ENCODE peak calls at places on chromosomes 12 and 14, in seven cellular contexts. One of them, this sample, is unnamed.

GRCh38 chr12:119665164-119665929 is 2.6 kb upstream of the PRKAB1 start:
- DNase-seq in upper lobe of left lung: no peak
- DNase-seq in A549: no peak
- DNase-seq in tibial nerve: no peak
- DNase-seq in stomach: no peak
- DNase-seq in esophagus squamous epithelium: no peak
- DNase-seq in GM12878: no peak
- DNase-seq in this sample: peak

GRCh38 chr14:105445901-105446845 is 26.5 kb downstream of the MTA1 start:
- DNase-seq in stomach: no peak
- DNase-seq in esophagus squamous epithelium: no peak
- DNase-seq in GM12878: no peak
- DNase-seq in upper lobe of left lung: no peak
- DNase-seq in tibial nerve: no peak
- DNase-seq in A549: no peak
- DNase-seq in this sample: no peak

GRCh38 chr12:3119192-3119744 is 42.1 kb downstream of the TSPAN9 start:
- DNase-seq in tibial nerve: no peak
- DNase-seq in upper lobe of left lung: no peak
- DNase-seq in esophagus squamous epithelium: no peak
- DNase-seq in A549: no peak
- DNase-seq in GM12878: no peak
- DNase-seq in stomach: no peak
- DNase-seq in this sample: no peak

GRCh38 chr14:50786821-50787464 is 44.0 kb downstream of the NIN start:
- DNase-seq in tibial nerve: no peak
- DNase-seq in A549: no peak
- DNase-seq in stomach: no peak
- DNase-seq in esophagus squamous epithelium: no peak
- DNase-seq in GM12878: no peak
- DNase-seq in upper lobe of left lung: no peak
- DNase-seq in this sample: no peak

GRCh38 chr12:40058721-40059190 is 47.1 kb downstream of the SLC2A13 start:
- DNase-seq in GM12878: no peak
- DNase-seq in A549: no peak
- DNase-seq in stomach: no peak
- DNase-seq in upper lobe of left lung: no peak
- DNase-seq in esophagus squamous epithelium: no peak
- DNase-seq in tibial nerve: no peak
- DNase-seq in this sample: no peak

GRCh38 chr12:51852404-51853137 is 4.1 kb upstream of the FIGNL2 start:
- DNase-seq in upper lobe of left lung: no peak
- DNase-seq in tibial nerve: no peak
- DNase-seq in stomach: no peak
- DNase-seq in A549: no peak
- DNase-seq in esophagus squamous epithelium: no peak
- DNase-seq in GM12878: no peak
- DNase-seq in this sample: no peak

GRCh38 chr14:77923131-77923933 is 123.4 kb downstream of the ADCK1 start:
- DNase-seq in A549: no peak
- DNase-seq in esophagus squamous epithelium: no peak
- DNase-seq in upper lobe of left lung: no peak
- DNase-seq in stomach: no peak
- DNase-seq in tibial nerve: no peak
- DNase-seq in GM12878: no peak
- DNase-seq in this sample: no peak

GRCh38 chr12:89571481-89572190 is 45.8 kb upstream of the POC1B start:
- DNase-seq in upper lobe of left lung: no peak
- DNase-seq in GM12878: no peak
- DNase-seq in esophagus squamous epithelium: no peak
- DNase-seq in stomach: no peak
- DNase-seq in tibial nerve: no peak
- DNase-seq in A549: no peak
- DNase-seq in this sample: no peak

GRCh38 chr12:95258146-95258545 is 40.5 kb downstream of the VEZT start:
- DNase-seq in upper lobe of left lung: no peak
- DNase-seq in tibial nerve: no peak
- DNase-seq in esophagus squamous epithelium: no peak
- DNase-seq in A549: no peak
- DNase-seq in stomach: no peak
- DNase-seq in GM12878: no peak
- DNase-seq in this sample: no peak

GRCh38 chr12:38110026-38110699 is 206.4 kb upstream of the ALG10B start:
- DNase-seq in upper lobe of left lung: no peak
- DNase-seq in GM12878: no peak
- DNase-seq in stomach: no peak
- DNase-seq in tibial nerve: no peak
- DNase-seq in A549: no peak
- DNase-seq in esophagus squamous epithelium: no peak
- DNase-seq in this sample: no peak

GRCh38 chr12:66137937-66138336 is 7.4 kb upstream of the LLPH start:
- DNase-seq in upper lobe of left lung: no peak
- DNase-seq in esophagus squamous epithelium: no peak
- DNase-seq in A549: no peak
- DNase-seq in tibial nerve: no peak
- DNase-seq in GM12878: no peak
- DNase-seq in stomach: no peak
- DNase-seq in this sample: no peak

GRCh38 chr14:91067186-91067585 is 6.7 kb upstream of the RPS6KA5 start:
- DNase-seq in tibial nerve: no peak
- DNase-seq in upper lobe of left lung: no peak
- DNase-seq in esophagus squamous epithelium: no peak
- DNase-seq in GM12878: no peak
- DNase-seq in stomach: no peak
- DNase-seq in A549: no peak
- DNase-seq in this sample: no peak

GRCh38 chr12:12868836-12869235 is 22.5 kb upstream of the GPRC5A start:
- DNase-seq in upper lobe of left lung: no peak
- DNase-seq in tibial nerve: no peak
- DNase-seq in stomach: no peak
- DNase-seq in esophagus squamous epithelium: no peak
- DNase-seq in GM12878: no peak
- DNase-seq in A549: no peak
- DNase-seq in this sample: no peak

GRCh38 chr12:12872139-12872933 is 19.0 kb upstream of the GPRC5A start:
- DNase-seq in tibial nerve: no peak
- DNase-seq in A549: peak
- DNase-seq in stomach: peak
- DNase-seq in GM12878: no peak
- DNase-seq in upper lobe of left lung: peak
- DNase-seq in esophagus squamous epithelium: no peak
- DNase-seq in this sample: peak

GRCh38 chr12:12872934-12873275 is 18.5 kb upstream of the GPRC5A start:
- DNase-seq in esophagus squamous epithelium: no peak
- DNase-seq in A549: no peak
- DNase-seq in tibial nerve: no peak
- DNase-seq in GM12878: no peak
- DNase-seq in stomach: no peak
- DNase-seq in upper lobe of left lung: no peak
- DNase-seq in this sample: no peak

GRCh38 chr12:12871587-12872138 is 19.7 kb upstream of the GPRC5A start:
- DNase-seq in stomach: no peak
- DNase-seq in GM12878: no peak
- DNase-seq in esophagus squamous epithelium: no peak
- DNase-seq in upper lobe of left lung: no peak
- DNase-seq in tibial nerve: no peak
- DNase-seq in A549: no peak
- DNase-seq in this sample: no peak

DNA sequence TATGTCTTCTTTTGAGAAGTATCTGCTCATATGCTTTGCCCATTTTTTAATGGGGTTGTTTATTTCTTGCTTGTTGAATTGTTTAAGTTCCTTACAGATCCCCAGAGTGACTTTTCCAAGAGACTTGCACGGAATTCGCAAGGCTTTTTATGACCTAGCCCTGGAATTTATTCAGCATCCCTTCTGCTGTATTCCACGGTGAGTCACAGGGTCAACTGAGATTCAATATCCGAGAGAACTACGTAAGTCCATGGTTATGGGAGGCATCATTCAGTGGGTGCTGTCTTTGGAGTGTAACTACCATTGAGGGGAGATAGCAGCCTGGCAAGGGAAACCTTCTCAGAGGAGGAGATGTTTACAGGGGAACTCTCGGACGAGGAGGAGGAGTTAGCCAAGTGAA is 20.9 kb upstream of the GPRC5A start:
- DNase-seq in stomach: no peak
- DNase-seq in esophagus squamous epithelium: no peak
- DNase-seq in upper lobe of left lung: no peak
- DNase-seq in tibial nerve: no peak
- DNase-seq in GM12878: no peak
- DNase-seq in A549: peak
- DNase-seq in this sample: peak
- TF ChIP-seq POLR2A in stomach: no peak
- TF ChIP-seq POLR2A in esophagus squamous epithelium: no peak
- TF ChIP-seq POLR2A in upper lobe of left lung: no peak
- TF ChIP-seq POLR2A in tibial nerve: no peak
- TF ChIP-seq POLR2A in GM12878: no peak
- TF ChIP-seq POLR2A in A549: no peak
- TF ChIP-seq POLR2A in this sample: no peak

GRCh38 chr12:124517260-124518050 is 50.0 kb downstream of the NCOR2 start:
- DNase-seq in stomach: peak
- DNase-seq in tibial nerve: peak
- DNase-seq in esophagus squamous epithelium: no peak
- DNase-seq in GM12878: no peak
- DNase-seq in A549: peak
- DNase-seq in upper lobe of left lung: peak
- DNase-seq in this sample: peak
- H3K4me3 ChIP-seq in stomach: peak
- H3K4me3 ChIP-seq in tibial nerve: peak
- H3K4me3 ChIP-seq in esophagus squamous epithelium: peak
- H3K4me3 ChIP-seq in GM12878: no peak
- H3K4me3 ChIP-seq in A549: peak
- H3K4me3 ChIP-seq in upper lobe of left lung: peak
- H3K4me3 ChIP-seq in this sample: peak

GRCh38 chr14:96275182-96276112 is 19.4 kb downstream of the BDKRB1 start:
- DNase-seq in GM12878: peak
- DNase-seq in stomach: peak
- DNase-seq in tibial nerve: peak
- DNase-seq in esophagus squamous epithelium: no peak
- DNase-seq in upper lobe of left lung: peak
- DNase-seq in A549: peak
- DNase-seq in this sample: peak
- TF ChIP-seq POLR2A in GM12878: no peak
- TF ChIP-seq POLR2A in stomach: no peak
- TF ChIP-seq POLR2A in tibial nerve: no peak
- TF ChIP-seq POLR2A in esophagus squamous epithelium: no peak
- TF ChIP-seq POLR2A in upper lobe of left lung: no peak
- TF ChIP-seq POLR2A in A549: no peak
- TF ChIP-seq POLR2A in this sample: no peak

GRCh38 chr12:34602213-34602940 is 580.1 kb downstream of the ALG10 start:
- DNase-seq in stomach: no peak
- DNase-seq in tibial nerve: no peak
- DNase-seq in upper lobe of left lung: peak
- DNase-seq in GM12878: no peak
- DNase-seq in A549: no peak
- DNase-seq in esophagus squamous epithelium: no peak
- DNase-seq in this sample: no peak

GRCh38 chr12:34598851-34599529 is 576.7 kb downstream of the ALG10 start:
- DNase-seq in tibial nerve: no peak
- DNase-seq in A549: no peak
- DNase-seq in stomach: peak
- DNase-seq in upper lobe of left lung: peak
- DNase-seq in esophagus squamous epithelium: no peak
- DNase-seq in GM12878: no peak
- DNase-seq in this sample: no peak

GRCh38 chr12:34601689-34602088 is 579.4 kb downstream of the ALG10 start:
- DNase-seq in A549: no peak
- DNase-seq in esophagus squamous epithelium: no peak
- DNase-seq in tibial nerve: no peak
- DNase-seq in stomach: no peak
- DNase-seq in GM12878: no peak
- DNase-seq in upper lobe of left lung: no peak
- DNase-seq in this sample: no peak

GRCh38 chr12:34599530-34600513 is 577.5 kb downstream of the ALG10 start:
- DNase-seq in upper lobe of left lung: no peak
- DNase-seq in esophagus squamous epithelium: no peak
- DNase-seq in GM12878: no peak
- DNase-seq in stomach: no peak
- DNase-seq in A549: no peak
- DNase-seq in tibial nerve: no peak
- DNase-seq in this sample: no peak

GRCh38 chr12:34600592-34601462 is 578.5 kb downstream of the ALG10 start:
- DNase-seq in stomach: no peak
- DNase-seq in GM12878: no peak
- DNase-seq in A549: no peak
- DNase-seq in upper lobe of left lung: no peak
- DNase-seq in tibial nerve: no peak
- DNase-seq in esophagus squamous epithelium: no peak
- DNase-seq in this sample: peak
- H3K4me3 ChIP-seq in stomach: no peak
- H3K4me3 ChIP-seq in GM12878: no peak
- H3K4me3 ChIP-seq in A549: no peak
- H3K4me3 ChIP-seq in upper lobe of left lung: no peak
- H3K4me3 ChIP-seq in tibial nerve: no peak
- H3K4me3 ChIP-seq in esophagus squamous epithelium: no peak
- H3K4me3 ChIP-seq in this sample: no peak

DNA sequence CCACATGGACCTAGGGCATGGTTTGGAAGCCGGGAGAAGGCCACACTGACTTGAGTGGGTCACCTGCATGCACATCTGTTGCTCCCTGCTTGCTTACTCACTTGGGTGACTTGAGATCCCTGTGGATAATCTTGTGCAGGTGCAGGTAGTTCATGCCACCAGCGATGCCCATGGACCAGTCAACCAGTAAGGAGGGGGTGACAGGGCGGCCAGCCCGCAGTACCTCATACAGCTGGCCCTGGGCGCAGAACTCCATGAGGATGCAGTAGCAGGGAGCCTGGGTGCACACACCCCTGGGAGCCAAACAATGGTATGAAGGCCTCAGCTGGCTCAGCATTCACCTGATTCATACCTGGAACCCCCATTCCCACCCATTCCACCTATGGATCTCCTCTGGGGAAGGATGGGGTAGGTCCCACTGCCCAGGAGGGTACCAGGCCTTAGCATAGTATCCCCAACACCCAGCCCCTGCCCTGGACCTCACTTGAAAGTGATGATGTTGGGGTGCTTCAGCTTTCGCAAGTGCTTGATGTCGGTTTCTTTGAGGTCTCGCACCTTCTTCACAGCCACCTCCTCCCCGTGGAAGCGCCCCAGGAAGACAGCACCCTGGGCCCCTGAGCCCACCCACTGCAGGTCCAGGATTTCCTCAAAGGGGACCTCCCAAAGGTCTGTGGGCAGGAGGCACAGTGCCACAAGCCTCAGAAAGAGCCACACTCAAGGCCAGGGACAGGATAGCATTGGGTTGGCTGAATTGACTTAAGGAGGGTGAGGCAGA is 13.1 kb downstream of the MAP3K12 start:
- DNase-seq in A549: no peak
- DNase-seq in esophagus squamous epithelium: no peak
- DNase-seq in upper lobe of left lung: no peak
- DNase-seq in tibial nerve: no peak
- DNase-seq in GM12878: no peak
- DNase-seq in stomach: no peak
- DNase-seq in this sample: peak
- TF ChIP-seq POLR2A in A549: no peak
- TF ChIP-seq POLR2A in esophagus squamous epithelium: no peak
- TF ChIP-seq POLR2A in upper lobe of left lung: no peak
- TF ChIP-seq POLR2A in tibial nerve: no peak
- TF ChIP-seq POLR2A in GM12878: peak
- TF ChIP-seq POLR2A in stomach: no peak
- TF ChIP-seq POLR2A in this sample: no peak

GRCh38 chr14:67413806-67414769 is 2.1 kb upstream of the PLEK2 start:
- DNase-seq in A549: peak
- DNase-seq in stomach: no peak
- DNase-seq in esophagus squamous epithelium: no peak
- DNase-seq in tibial nerve: no peak
- DNase-seq in upper lobe of left lung: peak
- DNase-seq in GM12878: no peak
- DNase-seq in this sample: no peak
- H3K4me3 ChIP-seq in A549: no peak
- H3K4me3 ChIP-seq in stomach: no peak
- H3K4me3 ChIP-seq in esophagus squamous epithelium: no peak
- H3K4me3 ChIP-seq in tibial nerve: no peak
- H3K4me3 ChIP-seq in upper lobe of left lung: no peak
- H3K4me3 ChIP-seq in GM12878: no peak
- H3K4me3 ChIP-seq in this sample: no peak